ENCODE peak calls at places on chromosomes 4 and X, in four cellular contexts. Z is HL-60, X is Panc1, G is SK-N-SH. N is an unnamed sample.

GRCh38 chr4:180828455-180829018 is 1414.7 kb upstream of the TENM3 start:
- DNase-seq in G (peak), X (peak), Z (no peak), N (peak)

GRCh38 chr4:170931326-170931725 is 841.6 kb upstream of the AADAT start:
- DNase-seq in X (no peak), G (no peak), Z (no peak), N (no peak)

GRCh38 chr4:46386570-46386969 is 3.4 kb downstream of the GABRA2 start:
- DNase-seq in Z (no peak), G (peak), X (no peak), N (no peak)

GRCh38 chrX:151393514-151393913 is 3.5 kb upstream of the VMA21 start:
- DNase-seq in X (no peak), G (no peak), Z (peak), N (no peak)

GRCh38 chrX:38804481-38805293 is 3.4 kb downstream of the MID1IP1 start:
- DNase-seq in X (no peak), Z (no peak), G (peak), N (no peak)

GRCh38 chrX:150446151-150446550 is 83.0 kb downstream of the MAMLD1 start:
- DNase-seq in X (no peak), G (no peak), Z (no peak), N (no peak)

GRCh38 chr4:144985536-144985935 is 112.5 kb downstream of the ANAPC10 start:
- DNase-seq in X (no peak), Z (no peak), G (no peak), N (no peak)

GRCh38 chrX:115940888-115941332 is 229.6 kb upstream of the AGTR2 start:
- DNase-seq in G (peak), Z (peak), X (no peak), N (no peak)

GRCh38 chrX:4670606-4671005 is 957.2 kb upstream of the PRKX start:
- DNase-seq in X (no peak), G (no peak), Z (no peak), N (no peak)

GRCh38 chr4:184588893-184589292 is 60.4 kb downstream of the CASP3 start:
- DNase-seq in X (no peak), Z (no peak), G (no peak), N (peak)

GRCh38 chr4:41060352-41061318 is 153.7 kb downstream of the APBB2 start:
- DNase-seq in Z (no peak), X (no peak), G (no peak), N (no peak)

GRCh38 chr4:37890501-37891220 is at the start of gene TBC1D1:
- DNase-seq in G (peak), Z (peak), X (no peak), N (no peak)

GRCh38 chr4:104064650-104065577 is 345.1 kb upstream of the TACR3 start:
- DNase-seq in X (peak), Z (peak), G (peak), N (peak)

GRCh38 chrX:132843387-132843786 is 115.0 kb downstream of the HS6ST2 start:
- DNase-seq in X (no peak), Z (no peak), G (no peak), N (no peak)

GRCh38 chr4:85963231-85963630 is 396.6 kb downstream of the MAPK10 start:
- DNase-seq in G (no peak), Z (no peak), X (no peak), N (no peak)

GRCh38 chr4:35725131-35725530 is 519.2 kb downstream of the ARAP2 start:
- DNase-seq in X (no peak), G (peak), Z (no peak), N (no peak)

GRCh38 chr4:86117781-86118302 is 242.0 kb downstream of the MAPK10 start:
- DNase-seq in X (no peak), G (peak), Z (no peak), N (no peak)

GRCh38 chr4:64405761-64406160 is 3.5 kb downstream of the TECRL start:
- DNase-seq in G (no peak), X (no peak), Z (no peak), N (no peak)
- TF ChIP-seq POLR2AphosphoS5 in G (no peak), X (no peak), Z (no peak), N (no peak)

GRCh38 chrX:129188223-129188622 is 335.1 kb downstream of the SMARCA1 start:
- DNase-seq in G (no peak), X (no peak), Z (no peak), N (no peak)
- H3K4me3 ChIP-seq in G (no peak), X (no peak), Z (no peak), N (no peak)

DNA sequence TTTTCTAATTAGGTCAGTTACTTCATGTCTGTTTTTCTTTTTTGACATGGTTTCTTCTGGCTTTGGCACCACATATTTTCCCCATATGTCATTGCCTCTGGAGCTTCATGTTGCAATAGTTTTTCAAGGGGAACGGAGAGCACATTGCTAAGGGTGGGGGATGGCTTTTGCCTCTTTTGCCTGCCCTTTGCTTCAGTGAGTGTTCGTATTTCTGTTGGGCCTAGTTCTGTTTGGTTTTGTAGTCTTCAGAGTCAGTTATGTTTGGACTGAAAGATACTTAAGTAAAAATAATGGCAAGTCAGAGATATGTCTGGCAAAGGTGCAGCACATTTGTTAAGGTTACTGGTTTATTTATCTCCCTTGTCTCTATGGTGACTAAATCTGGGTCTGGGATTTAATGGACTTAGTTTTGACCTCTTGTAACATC is 29.1 kb downstream of the FHL1 start:
- DNase-seq in G (no peak), X (no peak), Z (no peak), N (no peak)
- TF ChIP-seq POLR2AphosphoS5 in G (no peak), X (no peak), Z (no peak), N (no peak)

DNA sequence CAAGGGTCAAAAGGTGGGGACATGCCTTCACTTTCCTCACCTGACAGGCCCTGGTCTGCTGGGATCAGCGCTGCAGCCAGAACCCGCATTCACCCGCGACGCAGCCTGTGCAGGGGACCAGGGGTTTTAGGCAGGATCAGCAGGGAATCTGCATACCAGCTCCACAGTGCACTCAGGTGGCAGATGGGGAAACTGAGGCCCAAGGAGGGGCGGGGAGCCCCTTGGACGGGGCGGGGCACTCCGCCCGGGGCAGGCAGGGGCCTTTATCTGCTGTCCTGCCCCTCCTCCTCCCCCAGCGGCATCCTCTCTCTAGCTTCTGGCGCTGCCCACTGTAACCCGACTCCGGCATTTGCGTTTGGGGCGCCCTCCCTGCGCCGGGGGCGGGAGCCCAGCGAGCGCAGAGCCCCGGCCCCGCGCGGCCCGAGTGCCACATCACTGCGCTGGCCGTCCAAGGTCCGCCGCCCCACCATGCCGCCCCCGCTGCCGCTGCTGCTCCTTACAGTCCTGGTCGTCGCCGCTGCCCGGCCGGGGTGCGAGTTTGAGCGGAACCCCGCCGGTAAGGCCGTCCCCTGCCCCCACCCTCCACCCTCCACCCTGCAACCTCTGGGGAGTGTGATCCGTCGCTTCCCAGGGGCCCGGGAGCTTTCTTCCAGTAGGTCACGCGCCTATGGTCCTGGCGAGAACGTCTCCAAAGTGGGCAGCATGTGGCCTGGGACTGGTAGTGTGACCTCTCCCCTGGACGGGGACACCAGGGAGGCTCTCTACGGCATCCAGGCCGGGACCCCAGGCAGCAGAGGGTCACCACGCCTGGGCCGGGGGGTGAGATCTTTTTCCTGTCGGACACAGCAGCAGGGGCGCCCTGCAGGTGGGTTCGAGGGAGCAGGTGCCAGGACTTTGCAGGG is at the start of gene CPZ:
- DNase-seq in G (no peak), Z (no peak), X (no peak), N (no peak)
- H3K4me3 ChIP-seq in G (no peak), Z (no peak), X (no peak), N (no peak)

GRCh38 chr4:20050768-20051167 is 200.9 kb upstream of the SLIT2 start:
- DNase-seq in X (no peak), G (no peak), Z (no peak), N (no peak)
- TF ChIP-seq POLR2AphosphoS5 in X (no peak), G (no peak), Z (no peak), N (no peak)